ENCODE peak calls at places on chromosomes 7 and 10, in five cellular contexts. One of them, this sample, is unnamed.

GRCh38 chr7:149196705-149197171 is 1.4 kb downstream of the ZNF282 start:
- DNase-seq in spleen: peak
- DNase-seq in neuronal stem cell: no peak
- DNase-seq in K562: peak
- DNase-seq in neural progenitor cell: no peak
- DNase-seq in this sample: no peak

GRCh38 chr10:10794776-10795175 is 222.9 kb upstream of the CELF2 start:
- DNase-seq in spleen: no peak
- DNase-seq in K562: no peak
- DNase-seq in neuronal stem cell: no peak
- DNase-seq in neural progenitor cell: no peak
- DNase-seq in this sample: no peak

GRCh38 chr7:84912993-84913635 is 273.7 kb downstream of the SEMA3D start:
- DNase-seq in spleen: no peak
- DNase-seq in K562: no peak
- DNase-seq in neuronal stem cell: no peak
- DNase-seq in neural progenitor cell: no peak
- DNase-seq in this sample: no peak

GRCh38 chr7:87570178-87570577 is 30.5 kb downstream of the ABCB1 start:
- DNase-seq in neuronal stem cell: no peak
- DNase-seq in K562: no peak
- DNase-seq in spleen: no peak
- DNase-seq in neural progenitor cell: no peak
- DNase-seq in this sample: no peak

GRCh38 chr10:8055420-8056349 is 1.2 kb downstream of the GATA3 start:
- DNase-seq in neural progenitor cell: no peak
- DNase-seq in spleen: peak
- DNase-seq in neuronal stem cell: peak
- DNase-seq in K562: no peak
- DNase-seq in this sample: no peak

GRCh38 chr7:1914743-1915142 is 244.7 kb downstream of the ELFN1 start:
- DNase-seq in spleen: peak
- DNase-seq in neural progenitor cell: no peak
- DNase-seq in K562: no peak
- DNase-seq in neuronal stem cell: no peak
- DNase-seq in this sample: peak

GRCh38 chr10:124069341-124069740 is 24.1 kb downstream of the CHST15 start:
- DNase-seq in K562: no peak
- DNase-seq in neuronal stem cell: no peak
- DNase-seq in neural progenitor cell: no peak
- DNase-seq in spleen: no peak
- DNase-seq in this sample: no peak

GRCh38 chr7:149071641-149072437 is 18.7 kb downstream of the ZNF786 start:
- DNase-seq in neural progenitor cell: peak
- DNase-seq in K562: peak
- DNase-seq in neuronal stem cell: peak
- DNase-seq in spleen: peak
- DNase-seq in this sample: peak

GRCh38 chr10:14403846-14404623 is 73.3 kb upstream of the FRMD4A start:
- DNase-seq in K562: no peak
- DNase-seq in spleen: no peak
- DNase-seq in neural progenitor cell: no peak
- DNase-seq in neuronal stem cell: no peak
- DNase-seq in this sample: no peak

GRCh38 chr7:80346704-80347103 is 165.2 kb downstream of the GNAT3 start:
- DNase-seq in neuronal stem cell: no peak
- DNase-seq in neural progenitor cell: no peak
- DNase-seq in K562: no peak
- DNase-seq in spleen: no peak
- DNase-seq in this sample: no peak

GRCh38 chr7:112207106-112207592 is 654 bp downstream of the ZNF277 start:
- DNase-seq in neuronal stem cell: no peak
- DNase-seq in K562: peak
- DNase-seq in neural progenitor cell: no peak
- DNase-seq in spleen: no peak
- DNase-seq in this sample: no peak

GRCh38 chr10:49324711-49325110 is 25.7 kb downstream of the C10orf71 start:
- DNase-seq in neural progenitor cell: peak
- DNase-seq in spleen: no peak
- DNase-seq in K562: no peak
- DNase-seq in neuronal stem cell: no peak
- DNase-seq in this sample: no peak

GRCh38 chr7:23927709-23928108 is 217.7 kb downstream of the STK31 start:
- DNase-seq in spleen: no peak
- DNase-seq in neuronal stem cell: no peak
- DNase-seq in K562: no peak
- DNase-seq in neural progenitor cell: no peak
- DNase-seq in this sample: no peak

GRCh38 chr10:99548041-99548530 is 15.3 kb downstream of the NKX2-3 start:
- DNase-seq in neuronal stem cell: no peak
- DNase-seq in K562: no peak
- DNase-seq in spleen: no peak
- DNase-seq in neural progenitor cell: peak
- DNase-seq in this sample: no peak

GRCh38 chr7:682810-683209 is 43.7 kb upstream of the DNAAF5 start:
- DNase-seq in neural progenitor cell: no peak
- DNase-seq in neuronal stem cell: no peak
- DNase-seq in spleen: peak
- DNase-seq in K562: no peak
- DNase-seq in this sample: peak

GRCh38 chr10:84195044-84195830 is 900 bp downstream of the CDHR1 start:
- DNase-seq in neural progenitor cell: no peak
- DNase-seq in K562: no peak
- DNase-seq in spleen: peak
- DNase-seq in neuronal stem cell: no peak
- DNase-seq in this sample: no peak

GRCh38 chr10:37721100-37721499 is 136.3 kb downstream of the ZNF248 start:
- DNase-seq in spleen: no peak
- DNase-seq in K562: no peak
- DNase-seq in neuronal stem cell: no peak
- DNase-seq in neural progenitor cell: no peak
- DNase-seq in this sample: no peak

GRCh38 chr10:22629126-22629525 is 85.3 kb downstream of the PIP4K2A start:
- DNase-seq in neural progenitor cell: no peak
- DNase-seq in neuronal stem cell: no peak
- DNase-seq in spleen: no peak
- DNase-seq in K562: no peak
- DNase-seq in this sample: no peak

GRCh38 chr7:37771342-37771741 is 77.1 kb upstream of the NME8 start:
- DNase-seq in neuronal stem cell: no peak
- DNase-seq in neural progenitor cell: no peak
- DNase-seq in spleen: no peak
- DNase-seq in K562: no peak
- DNase-seq in this sample: no peak

GRCh38 chr10:19579841-19580240 is 236.4 kb upstream of the PLXDC2 start:
- DNase-seq in neural progenitor cell: no peak
- DNase-seq in K562: no peak
- DNase-seq in neuronal stem cell: no peak
- DNase-seq in spleen: no peak
- DNase-seq in this sample: no peak

GRCh38 chr10:100811261-100811660 is 65.9 kb downstream of the PAX2 start:
- DNase-seq in neuronal stem cell: no peak
- DNase-seq in neural progenitor cell: no peak
- DNase-seq in spleen: no peak
- DNase-seq in K562: no peak
- DNase-seq in this sample: no peak

GRCh38 chr7:2637066-2637471 is 5.3 kb downstream of the TTYH3 start:
- DNase-seq in spleen: no peak
- DNase-seq in neural progenitor cell: no peak
- DNase-seq in K562: no peak
- DNase-seq in neuronal stem cell: no peak
- DNase-seq in this sample: peak

GRCh38 chr10:130010653-130011052 is 46.6 kb upstream of the EBF3 start:
- DNase-seq in neuronal stem cell: no peak
- DNase-seq in neural progenitor cell: no peak
- DNase-seq in spleen: no peak
- DNase-seq in K562: no peak
- DNase-seq in this sample: no peak

GRCh38 chr10:46248651-46249131 is 38.1 kb upstream of the ANTXRL start:
- DNase-seq in K562: no peak
- DNase-seq in neuronal stem cell: no peak
- DNase-seq in neural progenitor cell: no peak
- DNase-seq in spleen: peak
- DNase-seq in this sample: peak

GRCh38 chr10:93079663-93080349 is 6.1 kb downstream of the CYP26A1 start:
- DNase-seq in neuronal stem cell: no peak
- DNase-seq in neural progenitor cell: no peak
- DNase-seq in K562: no peak
- DNase-seq in spleen: peak
- DNase-seq in this sample: no peak

GRCh38 chr7:137959987-137960386 is 41.9 kb downstream of the CREB3L2 start:
- DNase-seq in neuronal stem cell: no peak
- DNase-seq in spleen: no peak
- DNase-seq in K562: no peak
- DNase-seq in neural progenitor cell: no peak
- DNase-seq in this sample: no peak

GRCh38 chr10:75355706-75356105 is 45.9 kb downstream of the ZNF503 start:
- DNase-seq in K562: no peak
- DNase-seq in neural progenitor cell: no peak
- DNase-seq in neuronal stem cell: no peak
- DNase-seq in spleen: no peak
- DNase-seq in this sample: no peak

GRCh38 chr7:28840515-28841125 is 117.5 kb downstream of the TRIL start:
- DNase-seq in K562: peak
- DNase-seq in neuronal stem cell: no peak
- DNase-seq in spleen: no peak
- DNase-seq in neural progenitor cell: no peak
- DNase-seq in this sample: no peak

GRCh38 chr10:68470300-68470699 is 1.5 kb downstream of the DNA2 start:
- DNase-seq in neural progenitor cell: no peak
- DNase-seq in K562: no peak
- DNase-seq in spleen: no peak
- DNase-seq in neuronal stem cell: no peak
- DNase-seq in this sample: no peak
- H3K27ac ChIP-seq in neural progenitor cell: no peak
- H3K27ac ChIP-seq in K562: peak
- H3K27ac ChIP-seq in spleen: no peak
- H3K27ac ChIP-seq in neuronal stem cell: no peak
- H3K27ac ChIP-seq in this sample: no peak

GRCh38 chr7:154564676-154565075 is 438.2 kb downstream of the PAXIP1 start:
- DNase-seq in neuronal stem cell: no peak
- DNase-seq in neural progenitor cell: no peak
- DNase-seq in spleen: no peak
- DNase-seq in K562: no peak
- DNase-seq in this sample: no peak

GRCh38 chr7:154569916-154570315 is 433.0 kb downstream of the PAXIP1 start:
- DNase-seq in spleen: no peak
- DNase-seq in K562: no peak
- DNase-seq in neuronal stem cell: no peak
- DNase-seq in neural progenitor cell: no peak
- DNase-seq in this sample: no peak

GRCh38 chr7:154566877-154567276 is 436.0 kb downstream of the PAXIP1 start:
- DNase-seq in neuronal stem cell: no peak
- DNase-seq in spleen: no peak
- DNase-seq in neural progenitor cell: no peak
- DNase-seq in K562: no peak
- DNase-seq in this sample: no peak

GRCh38 chr7:154571772-154572171 is 431.2 kb downstream of the PAXIP1 start:
- DNase-seq in neural progenitor cell: no peak
- DNase-seq in neuronal stem cell: no peak
- DNase-seq in spleen: no peak
- DNase-seq in K562: no peak
- DNase-seq in this sample: no peak

GRCh38 chr7:154568346-154568745 is 434.6 kb downstream of the PAXIP1 start:
- DNase-seq in K562: no peak
- DNase-seq in spleen: no peak
- DNase-seq in neuronal stem cell: no peak
- DNase-seq in neural progenitor cell: peak
- DNase-seq in this sample: no peak
- H3K27ac ChIP-seq in K562: no peak
- H3K27ac ChIP-seq in spleen: no peak
- H3K27ac ChIP-seq in neuronal stem cell: no peak
- H3K27ac ChIP-seq in neural progenitor cell: no peak
- H3K27ac ChIP-seq in this sample: no peak

DNA sequence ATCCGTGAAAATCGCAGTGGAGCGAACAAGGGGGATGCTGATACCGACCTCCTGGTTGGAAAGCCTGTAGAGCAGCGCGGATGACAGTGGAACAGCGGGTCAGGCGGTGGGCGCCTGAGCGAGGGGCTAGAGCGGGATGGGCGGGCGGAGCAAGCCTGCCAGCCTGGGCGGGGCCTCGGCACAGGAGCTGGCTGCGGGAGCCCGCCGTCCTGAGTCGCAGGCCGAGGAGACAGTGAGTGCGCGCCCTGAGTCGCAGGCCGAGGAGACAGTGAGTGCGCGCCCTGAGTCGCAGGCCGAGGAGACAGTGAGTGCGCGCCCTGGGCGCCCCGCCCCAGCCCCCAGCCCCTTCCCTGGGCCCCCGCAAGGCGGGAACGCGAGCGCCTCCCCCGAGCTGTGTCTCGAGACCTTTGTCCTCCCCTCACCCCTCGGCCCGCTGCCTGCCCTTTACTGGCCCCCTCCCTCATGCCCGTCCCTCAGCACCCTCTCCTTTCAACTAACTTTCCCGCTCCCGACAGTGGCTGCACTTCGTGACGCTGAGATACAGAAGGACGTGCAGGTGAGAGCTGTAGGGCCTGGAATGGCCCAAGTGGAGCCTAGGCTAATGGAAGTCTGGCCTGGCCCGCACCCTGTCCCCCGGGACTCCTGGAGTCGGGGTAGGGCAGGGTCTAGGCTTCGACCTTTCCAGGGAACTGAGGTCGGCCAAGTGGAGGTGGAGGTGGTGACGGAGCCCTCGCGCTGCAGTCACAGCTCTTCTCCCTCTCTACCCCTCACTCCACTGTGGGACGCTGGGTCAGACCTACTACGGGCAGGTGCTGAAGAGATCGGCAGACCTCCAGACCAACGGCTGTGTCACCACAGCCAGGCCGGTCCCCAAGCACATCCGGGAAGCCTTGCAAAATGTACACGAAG is at the start of gene AS3MT:
- DNase-seq in K562: no peak
- DNase-seq in neuronal stem cell: peak
- DNase-seq in spleen: peak
- DNase-seq in neural progenitor cell: peak
- DNase-seq in this sample: peak
- H3K27ac ChIP-seq in K562: no peak
- H3K27ac ChIP-seq in neuronal stem cell: peak
- H3K27ac ChIP-seq in spleen: peak
- H3K27ac ChIP-seq in neural progenitor cell: no peak
- H3K27ac ChIP-seq in this sample: no peak

GRCh38 chr10:3898821-3899220 is 113.8 kb upstream of the KLF6 start:
- DNase-seq in neural progenitor cell: no peak
- DNase-seq in neuronal stem cell: no peak
- DNase-seq in spleen: no peak
- DNase-seq in K562: no peak
- DNase-seq in this sample: no peak

GRCh38 chr10:3895045-3895609 is 110.1 kb upstream of the KLF6 start:
- DNase-seq in neural progenitor cell: no peak
- DNase-seq in neuronal stem cell: no peak
- DNase-seq in K562: no peak
- DNase-seq in spleen: no peak
- DNase-seq in this sample: no peak

GRCh38 chr10:3893904-3894563 is 109.0 kb upstream of the KLF6 start:
- DNase-seq in spleen: no peak
- DNase-seq in neural progenitor cell: no peak
- DNase-seq in neuronal stem cell: no peak
- DNase-seq in K562: no peak
- DNase-seq in this sample: no peak

GRCh38 chr10:3893102-3893473 is 108.1 kb upstream of the KLF6 start:
- DNase-seq in spleen: no peak
- DNase-seq in K562: no peak
- DNase-seq in neuronal stem cell: no peak
- DNase-seq in neural progenitor cell: no peak
- DNase-seq in this sample: no peak

GRCh38 chr10:3897156-3897555 is 112.1 kb upstream of the KLF6 start:
- DNase-seq in spleen: no peak
- DNase-seq in neuronal stem cell: no peak
- DNase-seq in K562: no peak
- DNase-seq in neural progenitor cell: no peak
- DNase-seq in this sample: no peak
- H3K27ac ChIP-seq in spleen: no peak
- H3K27ac ChIP-seq in neuronal stem cell: no peak
- H3K27ac ChIP-seq in K562: no peak
- H3K27ac ChIP-seq in neural progenitor cell: no peak
- H3K27ac ChIP-seq in this sample: no peak